ENCODE peak calls at places on chromosome 20, in nine cellular contexts. O is activated B cell treated with CpG ODN at 0.5 μM for 24 hours, N is fibroblast of mammary gland, G is psoas muscle, L is colonic mucosa, B is PC-3, E is breast epithelium, D is ovary, V is type B pancreatic cell. T is an unnamed sample.

GRCh38 chr20:51860015-51860882 is 57.9 kb upstream of the SALL4 start:
- DNase-seq in O (no peak), N (peak; percentile 43), G (no peak), L (peak; percentile 56), B (peak; percentile 84), E (no peak), D (no peak), V (no peak), T (peak; percentile 34)

GRCh38 chr20:9617940-9618339 is 103.5 kb downstream of the LAMP5 start:
- DNase-seq in O (no peak), N (peak; percentile 35), G (no peak), L (no peak), B (peak; percentile 89), E (no peak), D (no peak), V (no peak), T (peak; percentile 63)

GRCh38 chr20:21182832-21183563 is 57.1 kb downstream of the KIZ start:
- DNase-seq in O (no peak), N (peak; percentile 93), G (no peak), L (peak; percentile 21), B (peak; percentile 96), E (no peak), D (no peak), V (no peak), T (peak; percentile 82)

GRCh38 chr20:35006531-35006971 is 50.9 kb downstream of the MYH7B start:
- DNase-seq in O (no peak), N (no peak), G (peak; percentile 43), L (no peak), B (no peak), E (no peak), D (peak; percentile 10), V (peak; percentile 64), T (no peak)

GRCh38 chr20:25055711-25056492 is 2.0 kb downstream of the ACSS1 start:
- DNase-seq in O (no peak), N (peak; percentile 33), G (no peak), L (peak; percentile 59), B (peak; percentile 32), E (peak; percentile 17), D (peak; percentile 44), V (no peak), T (no peak)

GRCh38 chr20:2122921-2123320 is 21.3 kb downstream of the STK35 start:
- DNase-seq in O (no peak), N (peak; percentile 90), G (no peak), L (no peak), B (no peak), E (no peak), D (peak; percentile 37), V (no peak), T (no peak)

GRCh38 chr20:48012401-48012974 is 227.2 kb upstream of the SULF2 start:
- DNase-seq in O (no peak), N (peak; percentile 86), G (no peak), L (no peak), B (peak; percentile 98), E (no peak), D (no peak), V (no peak), T (peak; percentile 57)

GRCh38 chr20:10883166-10883565 is 209.4 kb upstream of the JAG1 start:
- DNase-seq in O (no peak), N (no peak), G (no peak), L (no peak), B (no peak), E (no peak), D (no peak), V (no peak), T (no peak)

GRCh38 chr20:25989196-25989595 is 292.5 kb upstream of the ZNF337 start:
- DNase-seq in O (no peak), N (no peak), G (no peak), L (no peak), B (no peak), E (no peak), D (no peak), V (no peak), T (no peak)

GRCh38 chr20:58219342-58219700 is 9.1 kb downstream of the ANKRD60 start:
- DNase-seq in O (no peak), N (peak; percentile 89), G (no peak), L (no peak), B (peak; percentile 91), E (no peak), D (no peak), V (no peak), T (peak; percentile 84)

GRCh38 chr20:33180169-33180568 is 12.2 kb downstream of the BPIFA2 start:
- DNase-seq in O (no peak), N (no peak), G (no peak), L (no peak), B (no peak), E (no peak), D (no peak), V (no peak), T (no peak)

GRCh38 chr20:33178726-33179125 is 10.8 kb downstream of the BPIFA2 start:
- DNase-seq in O (no peak), N (no peak), G (no peak), L (no peak), B (peak; percentile 49), E (no peak), D (no peak), V (no peak), T (no peak)

GRCh38 chr20:33183292-33183691 is 15.3 kb downstream of the BPIFA2 start:
- DNase-seq in O (no peak), N (no peak), G (no peak), L (no peak), B (no peak), E (no peak), D (no peak), V (no peak), T (no peak)

GRCh38 chr20:33177866-33178265 is 9.9 kb downstream of the BPIFA2 start:
- DNase-seq in O (no peak), N (no peak), G (no peak), L (no peak), B (no peak), E (no peak), D (no peak), V (no peak), T (no peak)

DNA sequence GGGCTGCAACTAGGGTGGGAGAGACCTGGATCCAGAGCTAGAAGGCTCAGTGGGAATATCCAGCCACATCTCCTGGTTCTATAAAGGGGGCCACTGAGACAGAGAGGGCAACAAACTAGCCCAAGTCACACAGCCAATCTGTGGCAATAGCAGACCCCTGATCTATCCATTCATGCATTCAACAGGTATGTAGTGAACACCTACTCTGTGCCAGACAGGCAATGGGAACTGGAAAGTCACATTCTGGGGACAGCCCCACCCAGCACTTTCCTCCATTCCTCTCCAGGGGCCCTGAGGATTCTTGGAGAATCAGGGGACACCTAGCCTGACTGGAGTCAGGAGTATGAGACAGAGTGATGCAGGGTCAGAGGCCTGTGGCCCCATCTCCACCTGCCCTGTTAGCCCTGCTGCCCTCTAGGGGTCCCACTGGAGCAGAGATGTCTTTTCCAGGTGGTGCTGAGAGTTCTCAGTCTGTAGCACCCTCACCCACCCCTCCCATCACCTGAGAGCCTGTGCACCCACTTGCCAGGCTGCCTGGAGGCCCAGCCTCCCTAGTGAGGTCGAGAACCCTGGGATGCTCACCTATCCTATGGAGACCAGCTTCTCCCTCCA is 13.6 kb downstream of the BPIFA2 start:
- DNase-seq in O (no peak), N (no peak), G (no peak), L (no peak), B (no peak), E (no peak), D (no peak), V (no peak), T (no peak)
- TF ChIP-seq CTCF in O (no peak), N (no peak), G (no peak), L (no peak), B (peak; percentile 19), E (no peak), D (no peak), V (no peak), T (no peak)

GRCh38 chr20:13654463-13655023 is 15.8 kb upstream of the TASP1 start:
- DNase-seq in O (no peak), N (no peak), G (no peak), L (no peak), B (no peak), E (no peak), D (no peak), V (no peak), T (no peak)
- TF ChIP-seq CTCF in O (no peak), N (no peak), G (no peak), L (no peak), B (no peak), E (no peak), D (no peak), V (no peak), T (no peak)

GRCh38 chr20:16394784-16395183 is 178.5 kb downstream of the KIF16B start:
- DNase-seq in O (no peak), N (no peak), G (no peak), L (no peak), B (no peak), E (no peak), D (no peak), V (no peak), T (no peak)
- TF ChIP-seq CTCF in O (no peak), N (no peak), G (no peak), L (no peak), B (no peak), E (no peak), D (no peak), V (no peak), T (no peak)

GRCh38 chr20:46594725-46595124 is 44.3 kb upstream of the OCSTAMP start:
- DNase-seq in O (no peak), N (no peak), G (no peak), L (no peak), B (no peak), E (no peak), D (no peak), V (no peak), T (no peak)

GRCh38 chr20:46587986-46588385 is 37.5 kb upstream of the OCSTAMP start:
- DNase-seq in O (no peak), N (no peak), G (no peak), L (no peak), B (no peak), E (no peak), D (no peak), V (no peak), T (no peak)

GRCh38 chr20:46588532-46589509 is 38.4 kb upstream of the OCSTAMP start:
- DNase-seq in O (no peak), N (no peak), G (no peak), L (no peak), B (no peak), E (no peak), D (no peak), V (no peak), T (no peak)

GRCh38 chr20:46590453-46590852 is 40.0 kb upstream of the OCSTAMP start:
- DNase-seq in O (no peak), N (no peak), G (no peak), L (no peak), B (peak; percentile 27), E (no peak), D (no peak), V (no peak), T (no peak)

DNA sequence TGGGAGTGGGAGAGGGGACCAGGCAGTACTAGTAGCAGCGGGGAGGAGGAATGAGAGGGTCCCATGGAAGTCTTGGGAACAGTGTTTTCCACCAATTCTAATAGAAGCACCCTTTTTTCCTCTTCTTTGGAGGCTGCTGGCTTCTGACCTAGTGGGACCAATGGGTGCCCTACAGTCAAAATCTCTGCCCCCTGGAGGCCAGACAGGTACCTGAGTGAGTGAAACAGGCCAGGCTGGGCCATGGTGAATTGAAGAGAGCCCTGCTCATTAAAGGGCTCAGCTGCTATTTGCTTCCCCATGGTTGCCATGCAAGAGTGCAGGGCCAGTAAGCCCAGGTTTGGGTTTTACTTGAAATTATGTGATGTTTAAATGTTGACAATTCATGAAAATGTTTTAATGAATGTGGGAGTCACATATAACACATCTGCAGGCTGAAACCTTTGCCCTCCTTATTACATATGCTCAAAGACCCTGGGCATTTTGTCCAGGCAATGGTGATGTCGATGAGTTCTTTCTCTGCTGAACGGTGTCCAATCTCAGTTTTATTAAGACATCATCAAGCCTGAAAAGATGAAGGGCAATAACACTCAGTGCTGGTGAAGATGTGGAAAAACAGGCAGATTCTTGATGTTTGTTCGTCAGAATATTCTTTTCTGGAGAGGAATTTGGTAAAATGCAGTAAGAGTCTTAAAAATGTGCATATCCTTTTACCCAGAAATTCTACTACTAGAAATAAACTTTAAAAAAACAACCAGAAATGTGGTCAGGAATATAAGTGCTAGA is 42.3 kb upstream of the OCSTAMP start:
- DNase-seq in O (no peak), N (no peak), G (no peak), L (no peak), B (peak; percentile 25), E (no peak), D (no peak), V (no peak), T (peak; percentile 11)
- TF ChIP-seq CTCF in O (no peak), N (no peak), G (no peak), L (no peak), B (peak; percentile 56), E (no peak), D (no peak), V (no peak), T (no peak)